ENCODE peak calls at places on chromosomes 4 and X, in four cellular contexts. D, M, H and G are unnamed samples.

GRCh38 chr4:78951862-78952472 is 12.7 kb upstream of the PAQR3 start:
- DNase-seq in M (no peak), D (no peak), H (peak; percentile 67), G (no peak)

GRCh38 chr4:88858752-88859151 is 161.1 kb upstream of the NAP1L5 start:
- DNase-seq in M (no peak), H (no peak), D (no peak), G (no peak)

GRCh38 chr4:133347409-133347808 is 198.3 kb downstream of the PCDH10 start:
- DNase-seq in M (no peak), D (no peak), H (no peak), G (no peak)

GRCh38 chr4:114383721-114384120 is 214.9 kb upstream of the UGT8 start:
- DNase-seq in M (no peak), D (no peak), H (peak; percentile 88), G (peak; percentile 88)

GRCh38 chr4:98778206-98778605 is 119.8 kb upstream of the TSPAN5 start:
- DNase-seq in D (no peak), M (no peak), H (peak; percentile 92), G (peak; percentile 45)

GRCh38 chrX:66680451-66680850 is 41.6 kb upstream of the EDA2R start:
- DNase-seq in D (no peak), H (peak; percentile 42), M (no peak), G (no peak)

GRCh38 chrX:150088766-150089518 is 150.7 kb upstream of the EOLA2 start:
- DNase-seq in H (no peak), D (no peak), M (no peak), G (no peak)

GRCh38 chrX:65879977-65880799 is 159.7 kb downstream of the VSIG4 start:
- DNase-seq in D (no peak), H (no peak), M (no peak), G (no peak)

GRCh38 chr4:1082215-1083182 is 30.9 kb downstream of the RNF212 start:
- DNase-seq in H (peak; percentile 78), D (peak; percentile 92), M (peak; percentile 90), G (peak; percentile 54)

GRCh38 chrX:109360301-109360700 is 121.6 kb downstream of the GUCY2F start:
- DNase-seq in H (no peak), D (no peak), M (no peak), G (no peak)

DNA sequence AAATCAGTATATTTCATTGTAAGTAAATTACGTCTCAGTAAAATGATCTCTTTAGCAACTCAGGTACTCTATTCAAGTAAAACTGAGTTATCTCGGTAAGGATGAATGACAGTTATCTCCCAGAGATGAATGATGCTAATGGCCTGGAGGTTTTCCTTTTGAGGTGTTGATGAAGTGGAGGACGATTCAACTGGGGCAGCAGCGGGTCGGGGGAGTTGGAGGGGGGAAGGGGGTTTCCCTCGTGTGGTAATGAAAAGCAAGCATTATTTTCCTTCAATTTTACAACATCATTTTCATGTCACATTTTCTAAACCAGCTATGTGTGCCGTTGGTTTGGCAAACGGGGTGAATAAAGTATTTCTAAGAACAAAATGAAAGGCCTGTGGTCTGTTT is 92.4 kb upstream of the ATXN3L start:
- DNase-seq in M (no peak), D (no peak), H (no peak), G (no peak)
- H3K4me3 ChIP-seq in M (no peak overlapping the region), D (no peak overlapping the region), H (no peak overlapping the region), G (no peak overlapping the region)

DNA sequence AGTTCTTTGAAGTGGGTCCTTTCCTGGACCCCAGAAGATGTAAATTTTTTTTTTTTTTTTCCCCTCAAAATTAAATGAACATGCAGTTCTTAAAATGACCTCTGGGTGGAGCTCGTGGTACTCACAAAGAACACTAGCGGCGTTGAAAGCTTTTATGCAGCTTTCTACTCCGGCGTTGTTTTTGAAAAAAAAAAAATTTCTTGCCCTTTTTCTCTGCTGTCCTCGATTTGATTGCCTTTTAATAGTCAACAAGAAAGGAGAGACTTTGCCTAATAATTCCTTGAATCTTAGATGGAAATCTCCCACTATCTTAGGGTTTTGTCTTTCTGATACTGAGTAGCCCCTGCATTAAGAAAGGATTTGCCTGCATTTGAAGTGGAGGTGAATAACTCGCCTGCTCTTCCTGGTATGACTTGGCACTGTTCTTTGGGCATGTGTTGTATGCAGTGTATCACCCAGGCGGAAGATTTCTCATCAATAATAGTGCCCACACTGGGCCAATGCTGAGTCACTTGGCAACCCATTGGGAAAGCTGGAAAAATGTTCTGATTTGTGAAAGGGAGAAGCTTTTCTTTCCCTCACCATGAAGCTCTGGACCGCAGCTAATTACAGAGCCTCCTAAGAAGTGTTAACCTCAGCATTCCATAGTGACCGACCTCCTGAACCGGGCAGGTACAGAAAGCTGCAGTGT is 104.0 kb downstream of the PHEX start:
- DNase-seq in H (peak; percentile 65), M (no peak), D (peak; percentile 31), G (peak; percentile 36)
- H3K4me3 ChIP-seq in H (no peak overlapping the region), M (no peak overlapping the region), D (no peak overlapping the region), G (no peak overlapping the region)

DNA sequence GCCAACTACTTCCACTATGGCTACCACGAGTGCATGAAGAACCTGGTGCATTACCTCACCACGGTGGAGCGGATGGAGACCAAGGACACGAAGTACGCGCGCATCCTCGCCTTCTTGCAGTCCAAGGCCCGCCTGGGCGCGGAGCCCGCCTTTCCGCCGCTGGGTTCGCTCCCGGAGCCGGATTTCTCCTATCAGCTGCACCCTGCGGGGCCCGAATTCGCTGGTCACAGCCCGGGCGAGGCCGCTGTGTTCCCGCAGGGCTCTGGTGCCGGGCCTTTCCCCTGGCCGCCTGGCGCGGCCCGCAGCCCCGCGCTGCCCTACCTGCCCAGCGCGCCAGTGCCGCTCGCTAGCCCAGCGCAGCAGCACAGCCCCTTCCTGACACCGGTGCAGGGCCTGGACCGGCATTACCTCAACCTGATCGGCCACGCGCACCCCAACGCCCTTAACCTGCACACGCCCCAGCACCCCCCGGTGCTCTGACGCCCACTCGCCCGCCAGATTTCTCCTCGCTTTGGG is 2.1 kb downstream of the HELT start:
- DNase-seq in D (no peak), M (no peak), H (peak; percentile 45), G (no peak)
- H3K4me3 ChIP-seq in D (no peak overlapping the region), M (peak overlapping the region; percentile 25), H (no peak overlapping the region), G (no peak overlapping the region)

GRCh38 chr4:184384810-184385557 is 89.4 kb downstream of the IRF2 start:
- DNase-seq in D (no peak), H (no peak), M (no peak), G (no peak)
- H3K4me3 ChIP-seq in D (no peak overlapping the region), H (no peak overlapping the region), M (no peak overlapping the region), G (peak overlapping the region; percentile 8)

GRCh38 chr4:6250235-6250983 is 19.2 kb upstream of the WFS1 start:
- DNase-seq in D (no peak), M (no peak), H (peak; percentile 78), G (no peak)
- H3K4me3 ChIP-seq in D (no peak overlapping the region), M (no peak overlapping the region), H (no peak overlapping the region), G (no peak overlapping the region)

DNA sequence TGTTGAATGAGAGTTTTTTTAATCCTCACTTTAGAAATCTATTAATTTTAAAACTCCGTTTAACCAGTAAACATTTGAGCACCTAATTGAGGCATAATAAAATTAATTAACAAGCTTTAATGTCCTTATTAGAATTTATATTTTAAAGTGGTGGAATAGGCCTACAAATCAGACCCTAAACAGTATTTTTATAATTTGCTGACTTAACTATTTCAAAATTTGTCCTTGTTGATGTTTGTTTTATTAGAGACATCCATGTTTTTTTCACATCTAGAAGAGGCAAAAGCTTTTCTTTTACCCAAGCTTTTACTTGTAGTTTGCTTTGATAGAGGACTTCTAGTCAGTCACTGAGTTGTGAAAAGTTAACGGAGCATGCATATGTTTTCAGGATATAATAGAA is 3.8 kb downstream of the SAP30 start:
- DNase-seq in H (no peak), D (no peak), M (no peak), G (no peak)
- H3K4me3 ChIP-seq in H (no peak overlapping the region), D (no peak overlapping the region), M (no peak overlapping the region), G (no peak overlapping the region)

GRCh38 chr4:26028133-26028792 is 114.2 kb downstream of the SMIM20 start:
- DNase-seq in H (no peak), M (no peak), D (no peak), G (no peak)

GRCh38 chr4:26030780-26031179 is 116.8 kb downstream of the SMIM20 start:
- DNase-seq in M (no peak), H (no peak), D (no peak), G (no peak)

GRCh38 chr4:26030260-26030667 is 116.2 kb downstream of the SMIM20 start:
- DNase-seq in M (no peak), H (no peak), D (no peak), G (no peak)

GRCh38 chr4:26028793-26029511 is 114.9 kb downstream of the SMIM20 start:
- DNase-seq in D (peak; percentile 61), M (peak; percentile 81), H (peak; percentile 71), G (no peak)

DNA sequence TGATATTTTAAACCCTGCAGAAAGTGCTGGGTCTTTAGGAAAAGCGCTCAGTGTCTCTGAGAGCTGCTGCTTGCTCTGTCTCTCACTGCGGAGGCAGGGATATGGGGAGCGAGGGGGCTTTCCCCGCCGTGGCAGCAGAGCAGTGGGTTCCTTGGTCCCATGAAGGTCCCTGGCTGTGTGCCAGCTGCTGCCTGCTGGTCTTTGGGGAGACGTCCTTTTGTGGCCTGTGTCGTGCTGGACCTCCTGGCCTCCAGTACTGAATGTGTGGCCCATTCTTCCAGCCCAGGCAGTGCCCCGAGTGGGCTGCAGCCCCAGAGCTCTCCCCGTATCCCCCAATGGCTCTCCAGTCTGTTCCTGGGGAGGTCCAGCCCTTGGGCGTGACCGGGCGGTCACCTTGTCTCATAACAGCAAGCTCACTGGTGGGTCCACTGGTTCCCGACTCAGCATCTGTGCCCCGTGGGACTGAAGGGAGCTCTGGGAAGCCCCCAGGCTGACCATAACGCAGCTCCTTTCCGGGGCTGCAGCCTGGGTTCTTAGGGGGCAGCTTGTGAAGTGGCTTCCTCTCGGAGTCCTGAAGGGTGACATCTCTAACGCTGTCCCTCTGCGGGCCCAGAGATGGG is 115.6 kb downstream of the SMIM20 start:
- DNase-seq in D (no peak), M (no peak), H (no peak), G (no peak)
- H3K4me3 ChIP-seq in D (no peak overlapping the region), M (no peak overlapping the region), H (no peak overlapping the region), G (no peak overlapping the region)

GRCh38 chrX:43436497-43436896 is 219.6 kb upstream of the MAOA start:
- DNase-seq in H (no peak), D (no peak), M (no peak), G (no peak)
- H3K4me3 ChIP-seq in H (no peak overlapping the region), D (no peak overlapping the region), M (no peak overlapping the region), G (no peak overlapping the region)

GRCh38 chrX:103356897-103357296 is 591 bp downstream of the TCEAL9 start:
- DNase-seq in D (no peak), H (no peak), M (no peak), G (no peak)
- H3K4me3 ChIP-seq in D (peak overlapping the region; percentile 18), H (peak overlapping the region; percentile 71), M (peak overlapping the region; percentile 55), G (peak overlapping the region; percentile 78)

DNA sequence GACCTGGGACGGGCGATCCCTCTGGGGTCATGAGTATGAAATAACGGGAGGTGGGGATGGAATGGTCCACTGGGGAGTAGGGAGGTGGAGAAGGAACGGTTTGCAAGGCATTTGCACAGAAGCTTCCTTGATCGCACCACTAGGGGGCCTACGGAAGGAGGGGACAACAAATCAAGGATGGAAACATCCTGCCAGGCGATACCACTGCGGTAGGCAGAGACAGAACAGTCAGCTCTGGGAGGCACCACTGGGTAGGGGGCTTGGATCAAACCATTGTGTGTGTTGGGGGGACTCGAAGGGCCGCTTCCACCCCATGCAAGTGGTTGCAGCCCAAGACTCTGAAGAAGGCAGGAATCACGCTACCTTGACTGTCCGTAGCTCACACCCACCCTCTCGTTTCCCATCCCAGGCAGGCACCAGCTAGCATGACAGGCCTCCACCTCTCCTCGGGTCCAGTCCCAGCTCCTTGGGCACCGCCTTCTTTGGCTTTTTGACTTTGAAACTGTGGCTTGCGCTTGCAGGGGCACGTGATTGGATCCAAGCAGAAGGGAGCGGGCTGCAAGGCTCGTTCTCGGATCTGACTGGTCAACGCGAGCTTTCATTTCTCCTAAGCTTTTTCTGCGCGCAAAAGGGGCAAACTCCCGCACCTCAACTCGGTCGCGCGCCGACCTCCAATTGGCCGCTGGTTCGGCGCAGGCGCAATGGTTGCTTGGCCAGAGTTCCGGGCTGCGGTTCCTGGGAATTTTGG is 28.4 kb downstream of the GAGE1 start:
- DNase-seq in M (no peak), H (peak; percentile 1), D (no peak), G (no peak)
- H3K4me3 ChIP-seq in M (no peak overlapping the region), H (no peak overlapping the region), D (no peak overlapping the region), G (no peak overlapping the region)